ENCODE peak calls at places on chromosomes 5 and 9, in six cellular contexts. One of them, this sample, is unnamed.
A peak's percentile ranks its signal among the peaks of the same experiment; 100 is the strongest.

GRCh38 chr5:79800979-79801827 is 111.6 kb downstream of the CMYA5 start:
- DNase-seq in coronary artery: no peak
- DNase-seq in upper lobe of left lung: no peak
- DNase-seq in adrenal gland: no peak
- DNase-seq in gastrocnemius medialis: no peak
- DNase-seq in RWPE1: peak; percentile 22
- DNase-seq in this sample: no peak

GRCh38 chr9:71285191-71285656 is 163.8 kb upstream of the TRPM3 start:
- DNase-seq in coronary artery: no peak
- DNase-seq in upper lobe of left lung: no peak
- DNase-seq in adrenal gland: peak; percentile 37
- DNase-seq in gastrocnemius medialis: no peak
- DNase-seq in RWPE1: peak; percentile 54
- DNase-seq in this sample: peak; percentile 33

GRCh38 chr9:37209431-37210386 is 89.3 kb downstream of the ZCCHC7 start:
- DNase-seq in coronary artery: no peak
- DNase-seq in upper lobe of left lung: no peak
- DNase-seq in adrenal gland: no peak
- DNase-seq in gastrocnemius medialis: no peak
- DNase-seq in RWPE1: no peak
- DNase-seq in this sample: no peak

GRCh38 chr5:41978686-41979085 is 53.6 kb downstream of the FBXO4 start:
- DNase-seq in coronary artery: no peak
- DNase-seq in upper lobe of left lung: no peak
- DNase-seq in adrenal gland: no peak
- DNase-seq in gastrocnemius medialis: no peak
- DNase-seq in RWPE1: no peak
- DNase-seq in this sample: no peak

GRCh38 chr5:84113246-84114118 is 271.2 kb downstream of the EDIL3 start:
- DNase-seq in coronary artery: no peak
- DNase-seq in upper lobe of left lung: no peak
- DNase-seq in adrenal gland: no peak
- DNase-seq in gastrocnemius medialis: no peak
- DNase-seq in RWPE1: no peak
- DNase-seq in this sample: no peak

GRCh38 chr5:97062046-97062445 is 80.4 kb downstream of the LIX1 start:
- DNase-seq in coronary artery: no peak
- DNase-seq in upper lobe of left lung: no peak
- DNase-seq in adrenal gland: no peak
- DNase-seq in gastrocnemius medialis: peak; percentile 4
- DNase-seq in RWPE1: no peak
- DNase-seq in this sample: no peak

GRCh38 chr5:120599576-120599975 is 135.5 kb downstream of the PRR16 start:
- DNase-seq in coronary artery: no peak
- DNase-seq in upper lobe of left lung: no peak
- DNase-seq in adrenal gland: no peak
- DNase-seq in gastrocnemius medialis: no peak
- DNase-seq in RWPE1: peak; percentile 48
- DNase-seq in this sample: peak; percentile 30

GRCh38 chr5:55575815-55576583 is 41.2 kb upstream of the PLPP1 start:
- DNase-seq in coronary artery: no peak
- DNase-seq in upper lobe of left lung: no peak
- DNase-seq in adrenal gland: no peak
- DNase-seq in gastrocnemius medialis: no peak
- DNase-seq in RWPE1: no peak
- DNase-seq in this sample: no peak

GRCh38 chr5:135553688-135554462 is 18.1 kb upstream of the NEUROG1 start:
- DNase-seq in coronary artery: no peak
- DNase-seq in upper lobe of left lung: no peak
- DNase-seq in adrenal gland: no peak
- DNase-seq in gastrocnemius medialis: no peak
- DNase-seq in RWPE1: peak; percentile 77
- DNase-seq in this sample: no peak

GRCh38 chr5:169181785-169182184 is 119.2 kb downstream of the SLIT3 start:
- DNase-seq in coronary artery: no peak
- DNase-seq in upper lobe of left lung: no peak
- DNase-seq in adrenal gland: no peak
- DNase-seq in gastrocnemius medialis: no peak
- DNase-seq in RWPE1: peak; percentile 26
- DNase-seq in this sample: no peak

GRCh38 chr9:6584881-6585597 is 60.5 kb downstream of the GLDC start:
- DNase-seq in coronary artery: no peak
- DNase-seq in upper lobe of left lung: no peak
- DNase-seq in adrenal gland: no peak
- DNase-seq in gastrocnemius medialis: no peak
- DNase-seq in RWPE1: no peak
- DNase-seq in this sample: no peak

GRCh38 chr9:110180713-110181434 is 27.1 kb downstream of the C9orf152 start:
- DNase-seq in coronary artery: no peak
- DNase-seq in upper lobe of left lung: peak; percentile 11
- DNase-seq in adrenal gland: peak; percentile 57
- DNase-seq in gastrocnemius medialis: no peak
- DNase-seq in RWPE1: peak; percentile 52
- DNase-seq in this sample: no peak

GRCh38 chr9:97441729-97442128 is 29.8 kb downstream of the TDRD7 start:
- DNase-seq in coronary artery: no peak
- DNase-seq in upper lobe of left lung: no peak
- DNase-seq in adrenal gland: no peak
- DNase-seq in gastrocnemius medialis: no peak
- DNase-seq in RWPE1: peak; percentile 44
- DNase-seq in this sample: no peak

GRCh38 chr9:23743041-23743440 is 83.0 kb downstream of the ELAVL2 start:
- DNase-seq in coronary artery: no peak
- DNase-seq in upper lobe of left lung: no peak
- DNase-seq in adrenal gland: no peak
- DNase-seq in gastrocnemius medialis: no peak
- DNase-seq in RWPE1: no peak
- DNase-seq in this sample: no peak

GRCh38 chr5:80186634-80187033 is 69.2 kb downstream of the SERINC5 start:
- DNase-seq in coronary artery: no peak
- DNase-seq in upper lobe of left lung: no peak
- DNase-seq in adrenal gland: no peak
- DNase-seq in gastrocnemius medialis: no peak
- DNase-seq in RWPE1: peak; percentile 59
- DNase-seq in this sample: no peak

GRCh38 chr5:37133939-37134338 is 115.2 kb downstream of the CPLANE1 start:
- DNase-seq in coronary artery: no peak
- DNase-seq in upper lobe of left lung: no peak
- DNase-seq in adrenal gland: peak; percentile 23
- DNase-seq in gastrocnemius medialis: no peak
- DNase-seq in RWPE1: peak; percentile 13
- DNase-seq in this sample: peak; percentile 10

GRCh38 chr9:138052635-138053320 is 175.2 kb downstream of the CACNA1B start:
- DNase-seq in coronary artery: no peak
- DNase-seq in upper lobe of left lung: no peak
- DNase-seq in adrenal gland: no peak
- DNase-seq in gastrocnemius medialis: no peak
- DNase-seq in RWPE1: no peak
- DNase-seq in this sample: no peak

GRCh38 chr9:99075246-99075912 is 29.5 kb upstream of the TGFBR1 start:
- DNase-seq in coronary artery: no peak
- DNase-seq in upper lobe of left lung: no peak
- DNase-seq in adrenal gland: no peak
- DNase-seq in gastrocnemius medialis: no peak
- DNase-seq in RWPE1: no peak
- DNase-seq in this sample: no peak

GRCh38 chr9:136309101-136309801 is 5.4 kb upstream of the CCDC187 start:
- DNase-seq in coronary artery: no peak
- DNase-seq in upper lobe of left lung: peak; percentile 69
- DNase-seq in adrenal gland: no peak
- DNase-seq in gastrocnemius medialis: no peak
- DNase-seq in RWPE1: no peak
- DNase-seq in this sample: no peak

GRCh38 chr9:131262327-131263032 is 13.8 kb downstream of the FAM78A start:
- DNase-seq in coronary artery: no peak
- DNase-seq in upper lobe of left lung: no peak
- DNase-seq in adrenal gland: no peak
- DNase-seq in gastrocnemius medialis: no peak
- DNase-seq in RWPE1: no peak
- DNase-seq in this sample: no peak

GRCh38 chr9:27247756-27248155 is 49.2 kb downstream of the EQTN start:
- DNase-seq in coronary artery: no peak
- DNase-seq in upper lobe of left lung: no peak
- DNase-seq in adrenal gland: peak; percentile 25
- DNase-seq in gastrocnemius medialis: no peak
- DNase-seq in RWPE1: peak; percentile 71
- DNase-seq in this sample: peak; percentile 11

GRCh38 chr9:123481209-123481865 is 125.3 kb downstream of the CRB2 start:
- DNase-seq in coronary artery: no peak
- DNase-seq in upper lobe of left lung: no peak
- DNase-seq in adrenal gland: no peak
- DNase-seq in gastrocnemius medialis: no peak
- DNase-seq in RWPE1: no peak
- DNase-seq in this sample: no peak

GRCh38 chr5:125750538-125751186 is 672.5 kb upstream of the GRAMD2B start:
- DNase-seq in coronary artery: no peak
- DNase-seq in upper lobe of left lung: no peak
- DNase-seq in adrenal gland: no peak
- DNase-seq in gastrocnemius medialis: no peak
- DNase-seq in RWPE1: peak; percentile 12
- DNase-seq in this sample: no peak

GRCh38 chr5:139848508-139849100 is 53.0 kb downstream of the PSD2 start:
- DNase-seq in coronary artery: no peak
- DNase-seq in upper lobe of left lung: peak; percentile 90
- DNase-seq in adrenal gland: no peak
- DNase-seq in gastrocnemius medialis: no peak
- DNase-seq in RWPE1: no peak
- DNase-seq in this sample: no peak

GRCh38 chr9:130054820-130055219 is 1.1 kb downstream of the GPR107 start:
- DNase-seq in coronary artery: no peak
- DNase-seq in upper lobe of left lung: no peak
- DNase-seq in adrenal gland: no peak
- DNase-seq in gastrocnemius medialis: no peak
- DNase-seq in RWPE1: no peak
- DNase-seq in this sample: no peak

GRCh38 chr9:130060296-130060695 is 6.6 kb downstream of the GPR107 start:
- DNase-seq in coronary artery: no peak
- DNase-seq in upper lobe of left lung: no peak
- DNase-seq in adrenal gland: no peak
- DNase-seq in gastrocnemius medialis: no peak
- DNase-seq in RWPE1: no peak
- DNase-seq in this sample: no peak

GRCh38 chr9:130054428-130054786 is 701 bp downstream of the GPR107 start:
- DNase-seq in coronary artery: no peak
- DNase-seq in upper lobe of left lung: no peak
- DNase-seq in adrenal gland: no peak
- DNase-seq in gastrocnemius medialis: no peak
- DNase-seq in RWPE1: no peak
- DNase-seq in this sample: no peak

GRCh38 chr9:130058887-130059286 is 5.2 kb downstream of the GPR107 start:
- DNase-seq in coronary artery: no peak
- DNase-seq in upper lobe of left lung: no peak
- DNase-seq in adrenal gland: no peak
- DNase-seq in gastrocnemius medialis: no peak
- DNase-seq in RWPE1: no peak
- DNase-seq in this sample: no peak

GRCh38 chr9:130058154-130058553 is 4.4 kb downstream of the GPR107 start:
- DNase-seq in coronary artery: no peak
- DNase-seq in upper lobe of left lung: no peak
- DNase-seq in adrenal gland: no peak
- DNase-seq in gastrocnemius medialis: no peak
- DNase-seq in RWPE1: no peak
- DNase-seq in this sample: no peak
- TF ChIP-seq CTCF in coronary artery: no peak
- TF ChIP-seq CTCF in upper lobe of left lung: no peak
- TF ChIP-seq CTCF in adrenal gland: peak; percentile 13
- TF ChIP-seq CTCF in gastrocnemius medialis: no peak
- TF ChIP-seq CTCF in RWPE1: no peak
- TF ChIP-seq CTCF in this sample: peak; percentile 39

GRCh38 chr9:104866186-104866585 is 61.8 kb downstream of the ABCA1 start:
- DNase-seq in coronary artery: no peak
- DNase-seq in upper lobe of left lung: no peak
- DNase-seq in adrenal gland: no peak
- DNase-seq in gastrocnemius medialis: no peak
- DNase-seq in RWPE1: no peak
- DNase-seq in this sample: no peak

GRCh38 chr9:104864675-104865104 is 63.3 kb downstream of the ABCA1 start:
- DNase-seq in coronary artery: no peak
- DNase-seq in upper lobe of left lung: no peak
- DNase-seq in adrenal gland: no peak
- DNase-seq in gastrocnemius medialis: no peak
- DNase-seq in RWPE1: no peak
- DNase-seq in this sample: peak; percentile 88

GRCh38 chr9:104869801-104870200 is 58.2 kb downstream of the ABCA1 start:
- DNase-seq in coronary artery: no peak
- DNase-seq in upper lobe of left lung: no peak
- DNase-seq in adrenal gland: no peak
- DNase-seq in gastrocnemius medialis: no peak
- DNase-seq in RWPE1: no peak
- DNase-seq in this sample: no peak

GRCh38 chr9:104868687-104869404 is 59.1 kb downstream of the ABCA1 start:
- DNase-seq in coronary artery: peak; percentile 78
- DNase-seq in upper lobe of left lung: peak; percentile 62
- DNase-seq in adrenal gland: peak; percentile 82
- DNase-seq in gastrocnemius medialis: peak; percentile 78
- DNase-seq in RWPE1: peak; percentile 94
- DNase-seq in this sample: peak; percentile 78

GRCh38 chr9:104868303-104868686 is 59.7 kb downstream of the ABCA1 start:
- DNase-seq in coronary artery: no peak
- DNase-seq in upper lobe of left lung: no peak
- DNase-seq in adrenal gland: peak; percentile 54
- DNase-seq in gastrocnemius medialis: peak; percentile 49
- DNase-seq in RWPE1: no peak
- DNase-seq in this sample: no peak
- H3K27ac ChIP-seq in coronary artery: peak overlapping the region; percentile 70
- H3K27ac ChIP-seq in upper lobe of left lung: peak overlapping the region; percentile 70
- H3K27ac ChIP-seq in adrenal gland: peak overlapping the region; percentile 85
- H3K27ac ChIP-seq in gastrocnemius medialis: peak overlapping the region; percentile 84
- H3K27ac ChIP-seq in RWPE1: peak overlapping the region; percentile 64
- H3K27ac ChIP-seq in this sample: no peak overlapping the region

GRCh38 chr5:145834917-145835838 is at the start of gene PRELID2:
- DNase-seq in coronary artery: peak; percentile 89
- DNase-seq in upper lobe of left lung: peak; percentile 95
- DNase-seq in adrenal gland: peak; percentile 89
- DNase-seq in gastrocnemius medialis: peak; percentile 64
- DNase-seq in RWPE1: peak; percentile 84
- DNase-seq in this sample: peak; percentile 61
- TF ChIP-seq CTCF in coronary artery: no peak
- TF ChIP-seq CTCF in upper lobe of left lung: no peak
- TF ChIP-seq CTCF in adrenal gland: no peak
- TF ChIP-seq CTCF in gastrocnemius medialis: no peak
- TF ChIP-seq CTCF in RWPE1: no peak
- TF ChIP-seq CTCF in this sample: no peak

GRCh38 chr9:11141357-11141756 is 528.6 kb upstream of the PTPRD start:
- DNase-seq in coronary artery: no peak
- DNase-seq in upper lobe of left lung: no peak
- DNase-seq in adrenal gland: no peak
- DNase-seq in gastrocnemius medialis: no peak
- DNase-seq in RWPE1: no peak
- DNase-seq in this sample: no peak

DNA sequence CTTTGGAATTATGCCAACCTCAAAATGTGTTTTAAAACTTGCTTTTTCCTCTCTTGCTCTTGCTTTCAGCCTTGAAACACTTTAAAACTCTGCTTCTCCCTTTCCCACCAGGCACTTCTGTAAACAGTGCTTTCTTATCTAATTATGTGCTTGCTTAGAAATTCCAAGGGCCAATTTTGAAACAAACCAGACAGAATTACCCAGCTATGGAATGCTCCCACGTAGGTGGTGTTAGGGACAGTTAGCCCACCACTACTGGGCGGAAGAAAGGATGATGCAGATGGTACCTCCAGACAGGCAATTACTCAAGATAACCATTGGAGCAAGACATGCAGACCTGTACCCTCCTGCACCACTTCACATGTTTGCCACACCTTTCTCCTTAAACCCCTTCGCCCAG is 523.1 kb upstream of the PTPRD start:
- DNase-seq in coronary artery: no peak
- DNase-seq in upper lobe of left lung: no peak
- DNase-seq in adrenal gland: no peak
- DNase-seq in gastrocnemius medialis: no peak
- DNase-seq in RWPE1: no peak
- DNase-seq in this sample: no peak
- H3K27ac ChIP-seq in coronary artery: no peak overlapping the region
- H3K27ac ChIP-seq in upper lobe of left lung: no peak overlapping the region
- H3K27ac ChIP-seq in adrenal gland: no peak overlapping the region
- H3K27ac ChIP-seq in gastrocnemius medialis: no peak overlapping the region
- H3K27ac ChIP-seq in RWPE1: no peak overlapping the region
- H3K27ac ChIP-seq in this sample: no peak overlapping the region